ENCODE peak calls at places on chromosomes 4 and X, in ten cellular contexts. I, G, T, J, Q, B, F, X, R and K are unnamed samples.

GRCh38 chrX:84162401-84162800 is 25.6 kb downstream of the RPS6KA6 start:
- DNase-seq in I (no peak), G (no peak), T (no peak), J (no peak), Q (no peak), B (no peak), F (no peak), X (no peak), R (no peak), K (no peak)

GRCh38 chr4:20456416-20456815 is 204.7 kb downstream of the SLIT2 start:
- DNase-seq in I (no peak), G (no peak), T (no peak), J (no peak), Q (no peak), B (no peak), F (no peak), X (no peak), R (peak; percentile 70), K (no peak)

GRCh38 chr4:688695-689497 is at the start of gene SLC49A3:
- DNase-seq in I (no peak), G (peak; percentile 88), T (no peak), J (no peak), Q (peak; percentile 47), B (no peak), F (no peak), X (peak; percentile 86), R (no peak), K (no peak)

GRCh38 chrX:17621566-17622270 is 115.6 kb upstream of the SCML1 start:
- DNase-seq in I (no peak), G (no peak), T (no peak), J (no peak), Q (no peak), B (no peak), F (no peak), X (no peak), R (no peak), K (peak; percentile 4)

GRCh38 chr4:140427104-140427918 is at the start of gene CLGN:
- DNase-seq in I (peak; percentile 68), G (peak; percentile 97), T (peak; percentile 95), J (peak; percentile 77), Q (peak; percentile 71), B (peak; percentile 8), F (peak; percentile 73), X (peak; percentile 92), R (peak; percentile 66), K (peak; percentile 40)

GRCh38 chr4:159069922-159070321 is 33.0 kb upstream of the RAPGEF2 start:
- DNase-seq in I (no peak), G (no peak), T (no peak), J (no peak), Q (no peak), B (no peak), F (no peak), X (no peak), R (no peak), K (no peak)

GRCh38 chr4:78569291-78569821 is 17.8 kb downstream of the ANXA3 start:
- DNase-seq in I (no peak), G (peak; percentile 65), T (no peak), J (peak; percentile 56), Q (no peak), B (no peak), F (no peak), X (no peak), R (peak; percentile 92), K (peak; percentile 69)

GRCh38 chr4:14906805-14907204 is 95.5 kb upstream of the CPEB2 start:
- DNase-seq in I (no peak), G (no peak), T (no peak), J (no peak), Q (no peak), B (no peak), F (no peak), X (no peak), R (no peak), K (no peak)

GRCh38 chrX:20965270-20966044 is 408.8 kb upstream of the CNKSR2 start:
- DNase-seq in I (no peak), G (no peak), T (no peak), J (no peak), Q (no peak), B (no peak), F (no peak), X (no peak), R (peak; percentile 44), K (no peak)

GRCh38 chr4:52144303-52144849 is 93.3 kb downstream of the SPATA18 start:
- DNase-seq in I (no peak), G (no peak), T (no peak), J (no peak), Q (no peak), B (no peak), F (no peak), X (no peak), R (no peak), K (no peak)
- H3K27ac ChIP-seq in I (no peak overlapping the region), G (no peak overlapping the region), T (no peak overlapping the region), J (no peak overlapping the region), Q (no peak overlapping the region), B (no peak overlapping the region), F (no peak overlapping the region), X (no peak overlapping the region), R (no peak overlapping the region), K (no peak overlapping the region)

DNA sequence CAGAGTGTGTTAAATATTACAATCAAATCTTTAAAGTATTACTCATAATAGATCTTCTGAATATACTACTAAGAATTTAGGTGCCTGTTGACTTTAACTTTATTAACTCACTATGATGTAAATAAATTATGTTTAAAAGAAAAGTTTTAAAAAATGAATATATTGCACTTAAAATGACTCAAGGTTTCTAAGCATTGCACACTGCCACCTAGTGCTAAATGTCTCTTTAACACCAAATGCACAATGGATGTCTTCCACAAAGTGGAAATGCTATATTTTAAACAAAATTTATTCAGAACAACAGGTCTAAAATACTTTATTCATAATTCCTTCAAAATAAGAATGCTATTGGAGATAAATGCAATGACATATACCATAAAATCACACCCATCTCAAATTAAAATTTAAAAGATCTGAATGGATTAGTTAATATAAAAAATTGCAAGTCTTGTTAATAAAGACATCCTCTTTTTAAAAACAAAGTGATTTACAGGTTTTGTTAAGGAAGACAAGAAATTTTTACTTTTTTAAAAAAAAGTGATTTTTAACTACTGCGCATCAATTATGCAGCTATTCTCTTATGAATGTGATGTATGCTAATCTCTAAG is 5.5 kb downstream of the INPP4B start:
- DNase-seq in I (no peak), G (no peak), T (peak; percentile 21), J (no peak), Q (no peak), B (no peak), F (no peak), X (no peak), R (peak; percentile 79), K (no peak)
- TF ChIP-seq CTCF in I (peak; percentile 48), G (peak; percentile 83), T (peak; percentile 82), J (peak; percentile 66), Q (peak; percentile 74), B (peak; percentile 73), F (peak; percentile 59), X (peak; percentile 52), R (peak; percentile 86), K (peak; percentile 81)

GRCh38 chr4:8055206-8055605 is 103.4 kb downstream of the ABLIM2 start:
- DNase-seq in I (no peak), G (no peak), T (no peak), J (no peak), Q (no peak), B (no peak), F (no peak), X (no peak), R (no peak), K (no peak)

GRCh38 chr4:8052160-8052691 is 106.4 kb downstream of the ABLIM2 start:
- DNase-seq in I (no peak), G (peak; percentile 45), T (no peak), J (no peak), Q (no peak), B (no peak), F (no peak), X (no peak), R (no peak), K (no peak)

GRCh38 chr4:8050555-8051206 is 107.9 kb downstream of the ABLIM2 start:
- DNase-seq in I (peak; percentile 83), G (peak; percentile 92), T (peak; percentile 88), J (peak; percentile 80), Q (peak; percentile 87), B (no peak), F (peak; percentile 80), X (no peak), R (no peak), K (no peak)

GRCh38 chr4:8051644-8052043 is 107.0 kb downstream of the ABLIM2 start:
- DNase-seq in I (no peak), G (peak; percentile 67), T (no peak), J (no peak), Q (no peak), B (no peak), F (no peak), X (no peak), R (no peak), K (no peak)

GRCh38 chr4:8053688-8054449 is 104.7 kb downstream of the ABLIM2 start:
- DNase-seq in I (no peak), G (no peak), T (no peak), J (no peak), Q (no peak), B (no peak), F (no peak), X (no peak), R (no peak), K (no peak)
- H3K27ac ChIP-seq in I (no peak overlapping the region), G (no peak overlapping the region), T (no peak overlapping the region), J (no peak overlapping the region), Q (no peak overlapping the region), B (no peak overlapping the region), F (no peak overlapping the region), X (no peak overlapping the region), R (no peak overlapping the region), K (no peak overlapping the region)

GRCh38 chr4:168629561-168629960 is 132.7 kb downstream of the PALLD start:
- DNase-seq in I (no peak), G (no peak), T (no peak), J (no peak), Q (no peak), B (no peak), F (no peak), X (no peak), R (no peak), K (no peak)

GRCh38 chr4:168633071-168633470 is 136.2 kb downstream of the PALLD start:
- DNase-seq in I (no peak), G (no peak), T (no peak), J (no peak), Q (no peak), B (no peak), F (no peak), X (no peak), R (peak; percentile 17), K (no peak)

GRCh38 chr4:168632246-168632832 is 135.5 kb downstream of the PALLD start:
- DNase-seq in I (no peak), G (peak; percentile 70), T (no peak), J (no peak), Q (no peak), B (no peak), F (no peak), X (no peak), R (peak; percentile 43), K (no peak)

GRCh38 chr4:168630445-168631187 is 133.8 kb downstream of the PALLD start:
- DNase-seq in I (no peak), G (no peak), T (peak; percentile 33), J (no peak), Q (no peak), B (no peak), F (no peak), X (no peak), R (peak; percentile 70), K (peak; percentile 53)

GRCh38 chr4:168631241-168632151 is 134.6 kb downstream of the PALLD start:
- DNase-seq in I (peak; percentile 77), G (peak; percentile 90), T (peak; percentile 87), J (peak; percentile 55), Q (peak; percentile 57), B (no peak), F (peak; percentile 72), X (peak; percentile 87), R (peak; percentile 69), K (peak; percentile 66)
- TF ChIP-seq CTCF in I (peak; percentile 53), G (peak; percentile 74), T (peak; percentile 52), J (no peak), Q (peak; percentile 63), B (no peak), F (peak; percentile 45), X (peak; percentile 29), R (peak; percentile 42), K (peak; percentile 72)